ENCODE peak calls at places on chromosomes 4 and X, in seven cellular contexts. K is mesenchymal stem cell, L is H9, X is neuronal stem cell, W is H1, Q is IMR-90, D is mesendoderm. F is an unnamed sample.
A peak's percentile ranks its signal among the peaks of the same experiment; 100 is the strongest.

GRCh38 chrX:44012484-44013096 is 39.4 kb upstream of the NDP start:
- DNase-seq in K (peak; percentile 48), L (no peak), X (no peak), W (no peak), Q (peak; percentile 41), D (no peak), F (peak; percentile 4)

GRCh38 chrX:123846598-123847038 is 13.2 kb upstream of the XIAP start:
- DNase-seq in K (peak; percentile 71), L (no peak), X (no peak), W (no peak), Q (peak; percentile 41), D (no peak), F (peak; percentile 65)

GRCh38 chr4:53818112-53818511 is 226.8 kb upstream of the LNX1 start:
- DNase-seq in K (peak; percentile 74), L (no peak), X (no peak), W (no peak), Q (peak; percentile 47), D (no peak), F (no peak)

GRCh38 chr4:166895771-166896170 is 338.5 kb downstream of the SPOCK3 start:
- DNase-seq in K (no peak), L (no peak), X (no peak), W (no peak), Q (no peak), D (no peak), F (no peak)

GRCh38 chr4:156686120-156686519 is 285.5 kb downstream of the PDGFC start:
- DNase-seq in K (peak; percentile 73), L (no peak), X (no peak), W (no peak), Q (peak; percentile 93), D (no peak), F (no peak)

GRCh38 chrX:118182050-118182449 is 65.4 kb upstream of the KLHL13 start:
- DNase-seq in K (no peak), L (no peak), X (no peak), W (no peak), Q (peak; percentile 15), D (no peak), F (no peak)

GRCh38 chrX:33273521-33273920 is 62.2 kb upstream of the DMD start:
- DNase-seq in K (no peak), L (no peak), X (no peak), W (no peak), Q (peak; percentile 3), D (no peak), F (no peak)

GRCh38 chr4:174521800-174522182 is 497 bp downstream of the HPGD start:
- DNase-seq in K (no peak), L (peak; percentile 35), X (peak; percentile 24), W (no peak), Q (no peak), D (peak; percentile 38), F (peak; percentile 55)

GRCh38 chr4:76990288-76991080 is 40.9 kb downstream of the SEPTIN11 start:
- DNase-seq in K (peak; percentile 87), L (no peak), X (no peak), W (no peak), Q (peak; percentile 96), D (peak; percentile 59), F (no peak)

GRCh38 chr4:36411338-36411737 is 129.9 kb downstream of the DTHD1 start:
- DNase-seq in K (no peak), L (no peak), X (no peak), W (no peak), Q (no peak), D (no peak), F (no peak)

GRCh38 chrX:114075073-114075673 is 508.7 kb upstream of the HTR2C start:
- DNase-seq in K (peak; percentile 1), L (no peak), X (no peak), W (no peak), Q (no peak), D (no peak), F (no peak)

GRCh38 chrX:53071604-53072417 is 10.4 kb upstream of the TSPYL2 start:
- DNase-seq in K (peak; percentile 67), L (peak; percentile 50), X (no peak), W (no peak), Q (peak; percentile 56), D (peak; percentile 75), F (peak; percentile 84)

GRCh38 chrX:38577738-38578137 is 16.4 kb downstream of the TSPAN7 start:
- DNase-seq in K (no peak), L (no peak), X (no peak), W (no peak), Q (no peak), D (no peak), F (no peak)

GRCh38 chrX:118324588-118324987 is 21.3 kb upstream of the WDR44 start:
- DNase-seq in K (no peak), L (no peak), X (no peak), W (no peak), Q (no peak), D (no peak), F (no peak)

GRCh38 chrX:153643431-153644351 is 3.3 kb upstream of the DUSP9 start:
- DNase-seq in K (peak; percentile 15), L (peak; percentile 28), X (no peak), W (no peak), Q (no peak), D (no peak), F (no peak)

GRCh38 chrX:97633798-97634197 is 750.1 kb downstream of the RPA4 start:
- DNase-seq in K (no peak), L (no peak), X (no peak), W (no peak), Q (no peak), D (no peak), F (no peak)

GRCh38 chr4:100118213-100118612 is 72.1 kb downstream of the DDIT4L start:
- DNase-seq in K (no peak), L (no peak), X (no peak), W (no peak), Q (peak; percentile 4), D (no peak), F (no peak)

GRCh38 chr4:129344058-129344457 is 248.1 kb downstream of the C4orf33 start:
- DNase-seq in K (peak; percentile 38), L (no peak), X (peak; percentile 26), W (no peak), Q (peak; percentile 27), D (peak; percentile 31), F (peak; percentile 73)

GRCh38 chr4:29762151-29762550 is 958.0 kb upstream of the PCDH7 start:
- DNase-seq in K (no peak), L (no peak), X (no peak), W (no peak), Q (no peak), D (no peak), F (no peak)
- H2BK5ac ChIP-seq in K (no peak overlapping the region), L (no peak overlapping the region), X (no peak overlapping the region), W (no peak overlapping the region), Q (no peak overlapping the region), D (no peak overlapping the region), F (no peak overlapping the region)

GRCh38 chr4:184392748-184393334 is 81.5 kb downstream of the IRF2 start:
- DNase-seq in K (no peak), L (no peak), X (no peak), W (no peak), Q (no peak), D (no peak), F (no peak)
- H2BK5ac ChIP-seq in K (no peak overlapping the region), L (no peak overlapping the region), X (no peak overlapping the region), W (no peak overlapping the region), Q (no peak overlapping the region), D (no peak overlapping the region), F (no peak overlapping the region)

DNA sequence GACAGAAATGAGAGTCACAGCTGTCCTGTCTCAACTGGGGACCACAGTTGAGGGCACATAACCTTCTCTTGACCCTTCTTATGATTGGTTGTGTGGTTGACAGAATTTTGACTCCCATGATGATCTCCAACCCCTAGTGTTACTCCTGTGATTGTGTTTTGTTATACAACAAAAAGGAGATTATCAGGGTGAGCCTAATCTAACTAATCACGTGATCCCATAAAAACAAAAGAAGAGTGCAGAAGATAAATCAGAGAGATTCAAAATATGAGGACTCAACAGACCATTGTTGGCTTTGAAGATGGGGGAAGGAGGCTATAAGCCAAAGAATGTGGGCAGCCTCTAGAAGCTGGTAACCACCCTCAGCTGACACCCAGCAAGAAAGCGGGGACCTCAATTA is 72.7 kb downstream of the GUCY2F start:
- DNase-seq in K (no peak), L (no peak), X (no peak), W (no peak), Q (no peak), D (no peak), F (no peak)
- H2BK5ac ChIP-seq in K (no peak overlapping the region), L (no peak overlapping the region), X (no peak overlapping the region), W (no peak overlapping the region), Q (no peak overlapping the region), D (no peak overlapping the region), F (no peak overlapping the region)

GRCh38 chr4:189162073-189162789 is 778.4 kb upstream of the FRG1 start:
- DNase-seq in K (no peak), L (peak; percentile 57), X (peak; percentile 15), W (no peak), Q (no peak), D (peak; percentile 56), F (no peak)
- H2BK5ac ChIP-seq in K (no peak overlapping the region), L (no peak overlapping the region), X (no peak overlapping the region), W (peak overlapping the region; percentile 77), Q (no peak overlapping the region), D (no peak overlapping the region), F (no peak overlapping the region)

GRCh38 chrX:101062171-101062570 is 10.3 kb upstream of the TRMT2B start:
- DNase-seq in K (no peak), L (no peak), X (no peak), W (no peak), Q (peak; percentile 21), D (peak; percentile 10), F (no peak)

GRCh38 chrX:101051549-101052302 is at the start of gene TRMT2B:
- DNase-seq in K (peak; percentile 80), L (peak; percentile 78), X (peak; percentile 40), W (peak; percentile 36), Q (peak; percentile 64), D (peak; percentile 88), F (peak; percentile 63)

DNA sequence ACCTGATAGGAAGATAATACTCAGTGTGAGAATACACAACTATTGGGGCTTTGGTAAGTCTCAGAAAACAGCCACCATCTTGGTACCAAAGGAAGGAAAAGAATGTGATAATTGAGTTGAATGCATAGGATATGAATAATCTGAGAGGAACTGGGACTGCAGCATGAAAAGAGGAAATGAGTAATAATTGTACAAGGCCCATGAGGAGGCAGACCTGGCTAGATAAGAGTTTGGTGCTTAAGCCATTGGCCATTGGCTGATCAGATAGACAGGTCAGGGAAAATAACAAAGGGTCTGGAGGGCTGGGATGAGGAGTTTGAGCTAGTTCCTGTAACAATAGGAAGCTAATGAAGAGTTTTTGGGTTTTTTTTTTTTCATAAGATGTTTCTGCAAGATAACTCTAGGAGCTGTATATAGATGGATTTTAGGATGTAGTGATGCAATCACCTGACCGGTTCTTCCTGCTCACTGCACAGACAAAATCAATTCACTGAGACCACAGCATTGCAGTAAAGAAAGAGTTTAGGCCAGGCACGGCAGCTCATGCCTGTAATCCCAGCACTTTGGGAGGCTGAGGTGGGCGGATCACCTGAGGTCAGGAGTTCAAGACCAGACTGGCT is 5.3 kb upstream of the TRMT2B start:
- DNase-seq in K (no peak), L (no peak), X (no peak), W (no peak), Q (peak; percentile 68), D (no peak), F (no peak)
- H2BK5ac ChIP-seq in K (no peak overlapping the region), L (no peak overlapping the region), X (no peak overlapping the region), W (no peak overlapping the region), Q (peak overlapping the region; percentile 89), D (no peak overlapping the region), F (no peak overlapping the region)

DNA sequence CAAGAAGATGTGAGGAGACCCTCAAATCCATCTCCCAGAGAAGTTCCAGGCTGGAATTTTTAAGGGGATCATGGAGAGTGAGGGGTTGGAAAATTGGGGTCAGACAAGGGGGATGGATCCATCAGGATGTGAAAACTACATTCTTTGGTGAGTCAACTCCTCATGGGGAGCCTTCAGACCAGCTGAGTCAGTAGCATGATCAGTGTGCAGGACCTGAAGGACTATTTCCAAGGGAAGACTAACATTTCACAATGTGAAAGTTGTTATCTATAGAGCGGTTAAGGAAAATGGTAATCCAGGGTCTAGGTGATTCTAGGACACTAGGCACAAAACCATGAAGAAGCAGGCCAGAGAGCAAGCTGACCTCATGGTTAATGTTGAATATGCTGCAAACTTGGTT is 38.6 kb upstream of the CEP135 start:
- DNase-seq in K (peak; percentile 47), L (no peak), X (no peak), W (no peak), Q (peak; percentile 68), D (no peak), F (peak; percentile 37)
- H2BK5ac ChIP-seq in K (no peak overlapping the region), L (no peak overlapping the region), X (no peak overlapping the region), W (no peak overlapping the region), Q (no peak overlapping the region), D (no peak overlapping the region), F (no peak overlapping the region)